ENCODE peak calls at places on chromosomes 3 and 15, in six cellular contexts. J is activated naive CD4-positive, alpha-beta T cell; H is stimulated activated CD8-positive, alpha-beta memory T cell treated with anti-CD3 and anti-CD28 coated beads, Interleukin-15, amount 100 ng/mL, for 24 hours; K is SK-MEL-5; X is NCI-H1436; L is AG04450. N is an unnamed sample.

GRCh38 chr3:13528217-13528801 is 20.6 kb upstream of the FBLN2 start:
- DNase-seq in J (no peak), H (no peak), K (peak; percentile 78), X (no peak), L (no peak), N (no peak)

GRCh38 chr3:56881035-56881575 is 79.4 kb upstream of the ARHGEF3 start:
- DNase-seq in J (no peak), H (no peak), K (no peak), X (no peak), L (no peak), N (no peak)

GRCh38 chr15:91593081-91593480 is 260.4 kb upstream of the SLCO3A1 start:
- DNase-seq in J (no peak), H (no peak), K (peak; percentile 8), X (no peak), L (no peak), N (no peak)

GRCh38 chr3:138774529-138775253 is 60.0 kb downstream of the PIK3CB start:
- DNase-seq in J (no peak), H (no peak), K (peak; percentile 91), X (peak; percentile 97), L (peak; percentile 98), N (peak; percentile 92)

GRCh38 chr3:196619213-196619612 is 20.3 kb upstream of the NRROS start:
- DNase-seq in J (no peak), H (no peak), K (peak; percentile 93), X (peak; percentile 30), L (no peak), N (no peak)

GRCh38 chr15:47294765-47295259 is 422.5 kb upstream of the SEMA6D start:
- DNase-seq in J (no peak), H (no peak), K (no peak), X (no peak), L (no peak), N (no peak)

GRCh38 chr3:11536132-11536935 is 107.4 kb downstream of the VGLL4 start:
- DNase-seq in J (no peak), H (no peak), K (no peak), X (no peak), L (no peak), N (no peak)

GRCh38 chr3:183354325-183354831 is 74.0 kb downstream of the MCF2L2 start:
- DNase-seq in J (no peak), H (no peak), K (no peak), X (no peak), L (no peak), N (no peak)

GRCh38 chr15:70466895-70467529 is 296.3 kb downstream of the UACA start:
- DNase-seq in J (no peak), H (no peak), K (peak; percentile 65), X (peak; percentile 63), L (peak; percentile 26), N (no peak)

GRCh38 chr3:149647285-149647684 is 10.5 kb downstream of the WWTR1 start:
- DNase-seq in J (no peak), H (no peak), K (no peak), X (no peak), L (no peak), N (no peak)

GRCh38 chr3:112500621-112501020 is 1.3 kb upstream of the BTLA start:
- DNase-seq in J (no peak), H (no peak), K (no peak), X (no peak), L (no peak), N (no peak)

GRCh38 chr3:25817107-25817506 is 27.2 kb downstream of the OXSM start:
- DNase-seq in J (no peak), H (no peak), K (no peak), X (no peak), L (no peak), N (no peak)

GRCh38 chr3:123832712-123833397 is 51.3 kb downstream of the MYLK start:
- DNase-seq in J (no peak), H (no peak), K (no peak), X (no peak), L (no peak), N (no peak)

N was measured in smooth muscle cell of the brain vasculature.